ENCODE peak calls at places on chromosomes 11 and 22, in five cellular contexts. One of them, this sample, is unnamed.

GRCh38 chr11:64122411-64123101 is 43.4 kb downstream of the MACROD1 start:
- DNase-seq in esophagus squamous epithelium: no peak
- DNase-seq in osteocyte: no peak
- DNase-seq in BE2C: no peak
- DNase-seq in AG09309: no peak
- DNase-seq in this sample: no peak

GRCh38 chr22:35509960-35510359 is 30.7 kb upstream of the RASD2 start:
- DNase-seq in esophagus squamous epithelium: no peak
- DNase-seq in osteocyte: no peak
- DNase-seq in BE2C: no peak
- DNase-seq in AG09309: no peak
- DNase-seq in this sample: no peak

GRCh38 chr11:87421422-87421821 is 383.7 kb downstream of the TMEM135 start:
- DNase-seq in esophagus squamous epithelium: no peak
- DNase-seq in osteocyte: no peak
- DNase-seq in BE2C: peak
- DNase-seq in AG09309: peak
- DNase-seq in this sample: peak

GRCh38 chr11:76610871-76611475 is 59.6 kb downstream of the LRRC32 start:
- DNase-seq in esophagus squamous epithelium: no peak
- DNase-seq in osteocyte: peak
- DNase-seq in BE2C: peak
- DNase-seq in AG09309: no peak
- DNase-seq in this sample: no peak

GRCh38 chr11:11567862-11568650 is 53.7 kb downstream of the GALNT18 start:
- DNase-seq in esophagus squamous epithelium: no peak
- DNase-seq in osteocyte: no peak
- DNase-seq in BE2C: no peak
- DNase-seq in AG09309: no peak
- DNase-seq in this sample: no peak

GRCh38 chr22:49216579-49216978 is 611.1 kb downstream of the BRD1 start:
- DNase-seq in esophagus squamous epithelium: no peak
- DNase-seq in osteocyte: peak
- DNase-seq in BE2C: no peak
- DNase-seq in AG09309: no peak
- DNase-seq in this sample: no peak

GRCh38 chr11:118915941-118916841 is 9.5 kb downstream of the BCL9L start:
- DNase-seq in esophagus squamous epithelium: no peak
- DNase-seq in osteocyte: no peak
- DNase-seq in BE2C: no peak
- DNase-seq in AG09309: no peak
- DNase-seq in this sample: no peak

GRCh38 chr22:46093796-46094195 is 56.5 kb upstream of the PPARA start:
- DNase-seq in esophagus squamous epithelium: no peak
- DNase-seq in osteocyte: no peak
- DNase-seq in BE2C: no peak
- DNase-seq in AG09309: no peak
- DNase-seq in this sample: no peak

GRCh38 chr11:69494851-69495250 is 13.4 kb downstream of the LINC01488 start:
- DNase-seq in esophagus squamous epithelium: no peak
- DNase-seq in osteocyte: no peak
- DNase-seq in BE2C: no peak
- DNase-seq in AG09309: no peak
- DNase-seq in this sample: no peak

GRCh38 chr11:44950036-44950624 is 553 bp downstream of the TP53I11 start:
- DNase-seq in esophagus squamous epithelium: no peak
- DNase-seq in osteocyte: no peak
- DNase-seq in BE2C: peak
- DNase-seq in AG09309: no peak
- DNase-seq in this sample: no peak

GRCh38 chr22:38300197-38300945 is 16.9 kb downstream of the CSNK1E start:
- DNase-seq in esophagus squamous epithelium: no peak
- DNase-seq in osteocyte: no peak
- DNase-seq in BE2C: no peak
- DNase-seq in AG09309: no peak
- DNase-seq in this sample: no peak

GRCh38 chr22:35072939-35073338 is 7.0 kb downstream of the ISX start:
- DNase-seq in esophagus squamous epithelium: no peak
- DNase-seq in osteocyte: no peak
- DNase-seq in BE2C: no peak
- DNase-seq in AG09309: no peak
- DNase-seq in this sample: no peak

GRCh38 chr11:132073787-132074186 is 703.4 kb downstream of the NTM start:
- DNase-seq in esophagus squamous epithelium: no peak
- DNase-seq in osteocyte: no peak
- DNase-seq in BE2C: no peak
- DNase-seq in AG09309: no peak
- DNase-seq in this sample: no peak

GRCh38 chr22:39087881-39088687 is 9.0 kb upstream of the APOBEC3H start:
- DNase-seq in esophagus squamous epithelium: no peak
- DNase-seq in osteocyte: no peak
- DNase-seq in BE2C: peak
- DNase-seq in AG09309: no peak
- DNase-seq in this sample: no peak

GRCh38 chr11:69941546-69942332 is 122.5 kb upstream of the FGF3 start:
- DNase-seq in esophagus squamous epithelium: no peak
- DNase-seq in osteocyte: no peak
- DNase-seq in BE2C: peak
- DNase-seq in AG09309: no peak
- DNase-seq in this sample: no peak

GRCh38 chr11:10625982-10626311 is 57.5 kb upstream of the LYVE1 start:
- DNase-seq in esophagus squamous epithelium: no peak
- DNase-seq in osteocyte: no peak
- DNase-seq in BE2C: no peak
- DNase-seq in AG09309: no peak
- DNase-seq in this sample: no peak

GRCh38 chr11:63945482-63946163 is 6.8 kb downstream of the NAA40 start:
- DNase-seq in esophagus squamous epithelium: no peak
- DNase-seq in osteocyte: no peak
- DNase-seq in BE2C: peak
- DNase-seq in AG09309: peak
- DNase-seq in this sample: peak

GRCh38 chr22:19139001-19139356 is 5.5 kb downstream of the ESS2 start:
- DNase-seq in esophagus squamous epithelium: no peak
- DNase-seq in osteocyte: no peak
- DNase-seq in BE2C: no peak
- DNase-seq in AG09309: no peak
- DNase-seq in this sample: no peak

GRCh38 chr11:111512296-111513239 is at the start of gene BTG4:
- DNase-seq in esophagus squamous epithelium: no peak
- DNase-seq in osteocyte: no peak
- DNase-seq in BE2C: peak
- DNase-seq in AG09309: no peak
- DNase-seq in this sample: peak

GRCh38 chr11:23078289-23078971 is 218.2 kb upstream of the CCDC179 start:
- DNase-seq in esophagus squamous epithelium: no peak
- DNase-seq in osteocyte: no peak
- DNase-seq in BE2C: no peak
- DNase-seq in AG09309: no peak
- DNase-seq in this sample: no peak

GRCh38 chr11:64543818-64544217 is 47.2 kb upstream of the SLC22A12 start:
- DNase-seq in esophagus squamous epithelium: no peak
- DNase-seq in osteocyte: no peak
- DNase-seq in BE2C: no peak
- DNase-seq in AG09309: no peak
- DNase-seq in this sample: no peak

GRCh38 chr11:70637949-70638598 is 239.7 kb downstream of the CTTN start:
- DNase-seq in esophagus squamous epithelium: no peak
- DNase-seq in osteocyte: no peak
- DNase-seq in BE2C: no peak
- DNase-seq in AG09309: no peak
- DNase-seq in this sample: no peak

GRCh38 chr11:119361056-119361787 is 14.7 kb upstream of the MFRP start:
- DNase-seq in esophagus squamous epithelium: no peak
- DNase-seq in osteocyte: no peak
- DNase-seq in BE2C: no peak
- DNase-seq in AG09309: peak
- DNase-seq in this sample: peak

GRCh38 chr22:41302016-41302767 is 867 bp downstream of the ZC3H7B start:
- DNase-seq in esophagus squamous epithelium: no peak
- DNase-seq in osteocyte: no peak
- DNase-seq in BE2C: peak
- DNase-seq in AG09309: no peak
- DNase-seq in this sample: peak

GRCh38 chr22:46362221-46362933 is 26.9 kb downstream of the TRMU start:
- DNase-seq in esophagus squamous epithelium: no peak
- DNase-seq in osteocyte: no peak
- DNase-seq in BE2C: no peak
- DNase-seq in AG09309: no peak
- DNase-seq in this sample: no peak

GRCh38 chr11:77505956-77506355 is 32.1 kb upstream of the PAK1 start:
- DNase-seq in esophagus squamous epithelium: no peak
- DNase-seq in osteocyte: no peak
- DNase-seq in BE2C: peak
- DNase-seq in AG09309: no peak
- DNase-seq in this sample: no peak

GRCh38 chr22:32545801-32546200 is 71.2 kb downstream of the FBXO7 start:
- DNase-seq in esophagus squamous epithelium: no peak
- DNase-seq in osteocyte: no peak
- DNase-seq in BE2C: no peak
- DNase-seq in AG09309: no peak
- DNase-seq in this sample: no peak

GRCh38 chr22:28249402-28249801 is 330.3 kb upstream of the PITPNB start:
- DNase-seq in esophagus squamous epithelium: no peak
- DNase-seq in osteocyte: no peak
- DNase-seq in BE2C: peak
- DNase-seq in AG09309: no peak
- DNase-seq in this sample: no peak

GRCh38 chr11:110298298-110298765 is 1.9 kb upstream of the RDX start:
- DNase-seq in esophagus squamous epithelium: no peak
- DNase-seq in osteocyte: no peak
- DNase-seq in BE2C: no peak
- DNase-seq in AG09309: no peak
- DNase-seq in this sample: no peak

GRCh38 chr11:33655842-33656600 is 44.6 kb downstream of the C11orf91 start:
- DNase-seq in esophagus squamous epithelium: no peak
- DNase-seq in osteocyte: peak
- DNase-seq in BE2C: no peak
- DNase-seq in AG09309: no peak
- DNase-seq in this sample: peak

GRCh38 chr22:42646569-42647525 is 2.3 kb downstream of the CYB5R3 start:
- DNase-seq in esophagus squamous epithelium: no peak
- DNase-seq in osteocyte: no peak
- DNase-seq in BE2C: peak
- DNase-seq in AG09309: no peak
- DNase-seq in this sample: no peak

GRCh38 chr11:93577291-93577690 is 34.1 kb upstream of the SMCO4 start:
- DNase-seq in esophagus squamous epithelium: no peak
- DNase-seq in osteocyte: no peak
- DNase-seq in BE2C: no peak
- DNase-seq in AG09309: peak
- DNase-seq in this sample: no peak

GRCh38 chr22:29133603-29134133 is 60.8 kb downstream of the KREMEN1 start:
- DNase-seq in esophagus squamous epithelium: no peak
- DNase-seq in osteocyte: no peak
- DNase-seq in BE2C: no peak
- DNase-seq in AG09309: no peak
- DNase-seq in this sample: no peak

GRCh38 chr22:32804823-32805585 is 3.5 kb downstream of the TIMP3 start:
- DNase-seq in esophagus squamous epithelium: no peak
- DNase-seq in osteocyte: no peak
- DNase-seq in BE2C: no peak
- DNase-seq in AG09309: no peak
- DNase-seq in this sample: no peak

GRCh38 chr11:58575377-58576020 is at the start of gene LPXN:
- DNase-seq in esophagus squamous epithelium: no peak
- DNase-seq in osteocyte: no peak
- DNase-seq in BE2C: no peak
- DNase-seq in AG09309: peak
- DNase-seq in this sample: peak
- TF ChIP-seq CTCF in esophagus squamous epithelium: no peak
- TF ChIP-seq CTCF in osteocyte: no peak
- TF ChIP-seq CTCF in BE2C: no peak
- TF ChIP-seq CTCF in AG09309: no peak
- TF ChIP-seq CTCF in this sample: peak

GRCh38 chr11:19738124-19738523 is 25.5 kb downstream of the NAV2 start:
- DNase-seq in esophagus squamous epithelium: no peak
- DNase-seq in osteocyte: no peak
- DNase-seq in BE2C: peak
- DNase-seq in AG09309: no peak
- DNase-seq in this sample: no peak

GRCh38 chr11:19737575-19737974 is 24.9 kb downstream of the NAV2 start:
- DNase-seq in esophagus squamous epithelium: no peak
- DNase-seq in osteocyte: no peak
- DNase-seq in BE2C: no peak
- DNase-seq in AG09309: no peak
- DNase-seq in this sample: no peak

GRCh38 chr11:19742595-19743292 is 30.1 kb downstream of the NAV2 start:
- DNase-seq in esophagus squamous epithelium: no peak
- DNase-seq in osteocyte: peak
- DNase-seq in BE2C: peak
- DNase-seq in AG09309: no peak
- DNase-seq in this sample: peak

GRCh38 chr11:19740586-19740985 is 27.9 kb downstream of the NAV2 start:
- DNase-seq in esophagus squamous epithelium: no peak
- DNase-seq in osteocyte: no peak
- DNase-seq in BE2C: no peak
- DNase-seq in AG09309: no peak
- DNase-seq in this sample: no peak

GRCh38 chr11:19739872-19740271 is 27.2 kb downstream of the NAV2 start:
- DNase-seq in esophagus squamous epithelium: no peak
- DNase-seq in osteocyte: no peak
- DNase-seq in BE2C: peak
- DNase-seq in AG09309: no peak
- DNase-seq in this sample: no peak
- TF ChIP-seq CTCF in esophagus squamous epithelium: peak
- TF ChIP-seq CTCF in osteocyte: peak
- TF ChIP-seq CTCF in BE2C: peak
- TF ChIP-seq CTCF in AG09309: peak
- TF ChIP-seq CTCF in this sample: no peak

GRCh38 chr11:1486054-1486825 is at the start of gene MOB2:
- DNase-seq in esophagus squamous epithelium: no peak
- DNase-seq in osteocyte: no peak
- DNase-seq in BE2C: no peak
- DNase-seq in AG09309: no peak
- DNase-seq in this sample: peak
- TF ChIP-seq CTCF in esophagus squamous epithelium: no peak
- TF ChIP-seq CTCF in osteocyte: no peak
- TF ChIP-seq CTCF in BE2C: no peak
- TF ChIP-seq CTCF in AG09309: no peak
- TF ChIP-seq CTCF in this sample: no peak

GRCh38 chr11:14235701-14236100 is 123.3 kb downstream of the RRAS2 start:
- DNase-seq in esophagus squamous epithelium: no peak
- DNase-seq in osteocyte: no peak
- DNase-seq in BE2C: no peak
- DNase-seq in AG09309: no peak
- DNase-seq in this sample: no peak

GRCh38 chr11:14229472-14229871 is 129.5 kb downstream of the RRAS2 start:
- DNase-seq in esophagus squamous epithelium: no peak
- DNase-seq in osteocyte: peak
- DNase-seq in BE2C: no peak
- DNase-seq in AG09309: no peak
- DNase-seq in this sample: no peak

GRCh38 chr11:14234446-14234845 is 124.5 kb downstream of the RRAS2 start:
- DNase-seq in esophagus squamous epithelium: no peak
- DNase-seq in osteocyte: no peak
- DNase-seq in BE2C: no peak
- DNase-seq in AG09309: no peak
- DNase-seq in this sample: no peak

GRCh38 chr11:14230407-14230806 is 128.6 kb downstream of the RRAS2 start:
- DNase-seq in esophagus squamous epithelium: no peak
- DNase-seq in osteocyte: peak
- DNase-seq in BE2C: no peak
- DNase-seq in AG09309: no peak
- DNase-seq in this sample: no peak

GRCh38 chr11:14232652-14233051 is 126.3 kb downstream of the RRAS2 start:
- DNase-seq in esophagus squamous epithelium: no peak
- DNase-seq in osteocyte: no peak
- DNase-seq in BE2C: no peak
- DNase-seq in AG09309: no peak
- DNase-seq in this sample: no peak
- TF ChIP-seq CTCF in esophagus squamous epithelium: no peak
- TF ChIP-seq CTCF in osteocyte: peak
- TF ChIP-seq CTCF in BE2C: peak
- TF ChIP-seq CTCF in AG09309: peak
- TF ChIP-seq CTCF in this sample: peak

This sample was measured in GM13977.